ENCODE peak calls at places on chromosome 1, in four cellular contexts. X is astrocyte of the hippocampus; N is Right ventricle myocardium inferior; Q is stimulated activated CD4-positive, alpha-beta T cell treated with anti-CD3 and anti-CD28 coated beads, Interleukin-15, amount 100 ng/mL, for 24 hours. D is an unnamed sample.
A peak's percentile ranks its signal among the peaks of the same experiment; 100 is the strongest.

GRCh38 chr1:214349008-214349407 is 68.0 kb downstream of the SMYD2 start:
- DNase-seq in X (no peak), Q (no peak), N (no peak), D (no peak)

GRCh38 chr1:214386747-214387146 is 105.8 kb downstream of the SMYD2 start:
- DNase-seq in N (peak; percentile 21), Q (no peak), X (peak; percentile 88), D (no peak)

GRCh38 chr1:173190101-173190895 is 16.8 kb downstream of the TNFSF4 start:
- DNase-seq in N (peak; percentile 88), X (peak; percentile 93), Q (no peak), D (peak; percentile 100)

GRCh38 chr1:81978945-81979344 is 178.2 kb downstream of the ADGRL2 start:
- DNase-seq in N (no peak), Q (no peak), X (peak; percentile 23), D (no peak)

GRCh38 chr1:31381394-31382287 is 8.8 kb upstream of the FABP3 start:
- DNase-seq in N (peak; percentile 75), Q (no peak), X (no peak), D (no peak)

GRCh38 chr1:163290025-163290610 is 31.6 kb upstream of the NUF2 start:
- DNase-seq in X (no peak), N (no peak), Q (no peak), D (no peak)

GRCh38 chr1:147609358-147609757 is 61.0 kb downstream of the ACP6 start:
- DNase-seq in Q (no peak), N (no peak), X (no peak), D (no peak)

GRCh38 chr1:29802181-29803068 is 566.1 kb downstream of the PTPRU start:
- DNase-seq in X (no peak), N (no peak), Q (no peak), D (no peak)

GRCh38 chr1:235295902-235296350 is 32.1 kb downstream of the ARID4B start:
- DNase-seq in Q (no peak), X (peak; percentile 91), N (no peak), D (no peak)

GRCh38 chr1:206839857-206840256 is 25.6 kb upstream of the IL20 start:
- DNase-seq in N (no peak), X (peak; percentile 42), Q (no peak), D (no peak)

D was measured in glomerular endothelial cell.